ENCODE peak calls at places on chromosomes 3 and 15, in eight cellular contexts. F is fibroblast of mammary gland, S is GM13976, O is HepG2, K is epithelial cell of esophagus, P is choroid plexus epithelial cell, E is psoas muscle, N is nephron progenitor cell. H is an unnamed sample.

GRCh38 chr3:176663819-176664218 is 533.5 kb downstream of the TBL1XR1 start:
- DNase-seq in K (peak), E (no peak), O (peak), F (peak), N (no peak), S (no peak), P (peak), H (no peak)

GRCh38 chr3:177212278-177212610 is 15.0 kb upstream of the TBL1XR1 start:
- DNase-seq in S (no peak), K (no peak), E (no peak), F (no peak), N (no peak), O (no peak), P (no peak), H (no peak)

GRCh38 chr3:48503406-48504050 is 446 bp downstream of the SHISA5 start:
- DNase-seq in N (peak), O (no peak), S (peak), P (peak), E (peak), F (peak), K (peak), H (peak)

GRCh38 chr15:85414037-85414436 is 33.6 kb downstream of the AKAP13 start:
- DNase-seq in S (no peak), O (no peak), K (no peak), F (no peak), P (no peak), N (no peak), E (no peak), H (no peak)

GRCh38 chr3:16570113-16570512 is 35.1 kb downstream of the DAZL start:
- DNase-seq in K (no peak), P (no peak), E (no peak), O (no peak), N (no peak), S (no peak), F (no peak), H (no peak)

GRCh38 chr3:64917914-64918313 is 230.1 kb upstream of the ADAMTS9 start:
- DNase-seq in O (no peak), F (no peak), S (no peak), N (no peak), K (no peak), E (no peak), P (no peak), H (no peak)

GRCh38 chr15:41476416-41477048 is 17.1 kb upstream of the ITPKA start:
- DNase-seq in K (peak), N (no peak), E (no peak), O (no peak), S (no peak), F (peak), P (peak), H (no peak)

GRCh38 chr3:104604326-104605010 is 762.2 kb upstream of the ALCAM start:
- DNase-seq in S (no peak), P (peak), O (no peak), K (peak), E (no peak), N (no peak), F (peak), H (no peak)

GRCh38 chr3:194284351-194284750 is 66.8 kb downstream of the CPN2 start:
- DNase-seq in S (no peak), E (no peak), P (no peak), O (no peak), F (no peak), N (no peak), K (no peak), H (no peak)

GRCh38 chr3:168183774-168184173 is 88.0 kb upstream of the GOLIM4 start:
- DNase-seq in K (no peak), O (no peak), F (no peak), P (no peak), E (no peak), N (no peak), S (no peak), H (no peak)

GRCh38 chr3:115248274-115248673 is 101.2 kb upstream of the ZBTB20 start:
- DNase-seq in S (no peak), F (peak), E (no peak), O (no peak), P (no peak), K (peak), N (no peak), H (no peak)
- TF ChIP-seq CTCF in S (no peak), F (no peak), E (no peak), O (no peak), P (no peak), K (no peak), N (no peak), H (no peak)

GRCh38 chr3:166052440-166052839 is 215.2 kb upstream of the BCHE start:
- DNase-seq in E (no peak), S (no peak), K (peak), O (peak), N (no peak), F (no peak), P (no peak), H (no peak)
- TF ChIP-seq CTCF in E (no peak), S (no peak), K (no peak), O (peak), N (no peak), F (no peak), P (no peak), H (no peak)

GRCh38 chr3:2860626-2861025 is 249.5 kb downstream of the IL5RA start:
- DNase-seq in O (no peak), S (no peak), P (no peak), F (no peak), E (no peak), N (no peak), K (no peak), H (no peak)

GRCh38 chr3:2851835-2852234 is 258.3 kb downstream of the IL5RA start:
- DNase-seq in N (no peak), F (no peak), P (no peak), K (no peak), O (no peak), S (no peak), E (peak), H (no peak)

GRCh38 chr3:2853627-2854026 is 256.5 kb downstream of the IL5RA start:
- DNase-seq in S (no peak), P (no peak), K (no peak), O (no peak), F (no peak), E (no peak), N (no peak), H (no peak)

GRCh38 chr3:2856793-2857135 is 253.4 kb downstream of the IL5RA start:
- DNase-seq in P (no peak), O (no peak), F (no peak), S (no peak), E (no peak), N (no peak), K (no peak), H (no peak)

DNA sequence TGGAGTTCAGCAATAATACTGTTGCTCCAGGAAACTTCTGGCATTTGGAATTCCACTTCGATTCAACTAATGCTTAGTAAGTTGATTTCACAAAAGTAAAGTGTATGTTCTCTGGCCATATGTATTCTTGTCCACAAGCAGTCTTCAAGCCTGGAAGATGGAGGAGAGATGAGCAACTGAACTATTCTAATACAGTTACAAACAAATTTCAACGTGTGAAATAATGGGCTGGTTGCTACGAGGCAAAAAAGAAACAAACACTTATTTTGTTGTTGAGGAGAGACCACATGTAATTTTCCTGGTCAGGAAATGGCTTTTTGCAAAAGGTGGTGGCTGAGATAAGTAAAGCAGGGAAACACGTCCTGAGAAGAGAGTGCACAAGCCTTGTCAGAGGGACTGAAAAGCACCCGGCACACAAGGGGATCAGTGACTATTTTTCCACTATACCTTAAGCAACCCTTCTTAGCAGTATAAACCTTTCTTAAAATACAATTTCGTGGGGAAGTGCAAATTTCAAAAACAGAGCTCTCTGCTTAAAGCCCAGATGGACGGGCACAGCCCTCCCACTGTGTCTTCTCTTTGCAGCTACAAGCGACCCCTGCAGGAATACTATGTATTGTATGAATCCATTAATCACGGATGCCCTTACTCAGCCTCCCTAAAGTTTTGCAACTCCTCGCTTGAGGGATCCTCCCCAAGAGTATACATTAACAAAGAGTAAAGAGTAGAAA is 253.9 kb downstream of the IL5RA start:
- DNase-seq in N (no peak), F (no peak), E (no peak), P (no peak), K (no peak), S (no peak), O (no peak), H (no peak)
- TF ChIP-seq CTCF in N (peak), F (no peak), E (no peak), P (no peak), K (no peak), S (no peak), O (no peak), H (no peak)

DNA sequence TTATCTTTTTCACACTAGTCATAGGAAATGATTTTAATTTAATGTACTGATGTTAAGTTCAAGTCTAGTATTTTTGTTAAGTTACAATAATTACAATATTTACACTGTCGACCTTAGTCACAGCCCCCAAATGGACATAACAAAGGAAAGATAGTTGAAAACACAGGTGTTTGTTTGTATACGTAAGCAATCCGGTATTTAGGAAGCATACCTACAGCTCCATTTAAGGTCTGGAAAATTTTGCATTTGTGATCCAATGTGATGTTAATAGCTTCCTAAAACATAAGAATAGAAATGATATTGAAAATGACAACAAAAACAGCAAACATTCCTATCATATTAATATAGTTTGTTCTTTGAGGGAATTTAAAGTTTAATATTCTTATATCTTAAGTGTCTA is 56.9 kb downstream of the PLOD2 start:
- DNase-seq in E (no peak), S (no peak), P (no peak), O (no peak), K (no peak), F (no peak), N (no peak), H (no peak)
- TF ChIP-seq CTCF in E (no peak), S (no peak), P (no peak), O (no peak), K (no peak), F (no peak), N (no peak), H (no peak)

DNA sequence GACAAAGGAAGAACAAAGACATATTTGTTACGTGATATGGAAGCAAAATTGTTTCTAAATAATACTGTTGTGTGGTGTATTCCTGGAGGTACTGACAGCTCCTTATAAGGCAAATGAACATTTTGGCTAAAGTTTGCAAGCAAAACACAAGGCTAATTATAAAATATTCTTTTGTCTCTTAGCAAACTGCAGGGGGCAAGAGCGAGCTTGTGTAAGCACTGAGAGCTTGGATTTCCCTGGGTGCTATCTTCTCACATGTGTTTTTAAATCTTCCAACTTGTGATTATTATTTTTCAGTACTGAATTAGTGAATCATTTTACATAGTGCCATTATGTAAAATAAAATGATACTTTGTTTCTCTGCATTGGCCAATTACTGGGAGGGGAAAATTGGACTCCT is 611.4 kb downstream of the AGBL1 start:
- DNase-seq in N (no peak), E (no peak), F (no peak), S (no peak), P (peak), K (no peak), O (no peak), H (no peak)
- TF ChIP-seq CTCF in N (peak), E (peak), F (no peak), S (no peak), P (no peak), K (peak), O (no peak), H (no peak)

DNA sequence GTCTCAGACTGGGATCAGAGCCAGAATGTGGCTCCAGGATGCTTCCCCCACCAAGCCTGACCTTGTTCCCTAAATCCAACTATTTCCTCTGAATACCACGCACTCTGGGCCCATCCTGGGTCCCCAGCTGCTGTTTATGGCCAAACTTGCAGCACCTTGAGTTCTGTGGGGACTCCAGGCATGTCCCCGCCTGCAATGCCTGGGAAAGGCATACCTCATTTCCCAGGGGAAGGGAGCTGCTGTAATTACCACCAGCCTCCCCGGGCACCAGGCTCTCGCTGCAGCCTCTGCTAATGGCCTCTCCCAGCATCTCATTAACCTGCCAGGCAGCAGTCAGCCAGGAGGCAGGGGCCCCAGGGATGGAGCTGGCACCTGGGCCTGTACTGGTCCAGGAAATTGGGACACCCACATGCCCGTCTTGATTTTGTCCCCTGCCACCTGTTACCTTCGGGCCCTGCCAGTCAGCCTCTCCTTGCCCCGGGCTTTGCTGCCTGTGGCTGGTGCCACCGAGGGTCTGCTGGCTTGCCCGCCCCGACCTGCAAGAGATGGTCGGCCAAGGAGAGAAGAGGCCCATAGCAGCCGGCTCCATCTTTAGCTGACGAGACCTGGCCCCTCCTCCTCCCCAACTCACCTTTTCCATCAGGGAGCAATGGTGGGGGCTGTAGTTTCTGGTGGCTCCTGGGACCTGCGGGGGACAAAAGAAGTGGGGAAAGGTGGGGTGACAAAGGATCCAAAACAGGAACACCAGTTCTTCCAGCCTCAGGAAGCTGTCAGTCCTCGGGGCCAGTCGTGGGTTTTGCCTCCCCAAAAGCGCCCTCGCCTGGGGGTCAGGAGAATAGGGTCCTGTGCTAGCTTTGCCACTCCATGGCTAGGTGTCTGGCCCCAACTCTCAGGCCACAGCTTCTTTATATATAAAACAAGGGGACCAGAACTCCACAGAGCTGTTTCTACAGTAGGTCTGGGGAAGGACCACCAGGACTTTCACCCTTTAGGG is 4.3 kb downstream of the CCDC9B start:
- DNase-seq in K (no peak), S (peak), F (no peak), O (no peak), P (no peak), N (peak), E (no peak), H (peak)
- TF ChIP-seq CTCF in K (no peak), S (peak), F (no peak), O (no peak), P (peak), N (no peak), E (no peak), H (peak)

GRCh38 chr15:49370782-49371181 is 52.3 kb upstream of the FGF7 start:
- DNase-seq in K (peak), F (peak), P (peak), E (no peak), N (no peak), O (no peak), S (no peak), H (no peak)
- TF ChIP-seq CTCF in K (peak), F (peak), P (peak), E (no peak), N (no peak), O (no peak), S (no peak), H (no peak)

DNA sequence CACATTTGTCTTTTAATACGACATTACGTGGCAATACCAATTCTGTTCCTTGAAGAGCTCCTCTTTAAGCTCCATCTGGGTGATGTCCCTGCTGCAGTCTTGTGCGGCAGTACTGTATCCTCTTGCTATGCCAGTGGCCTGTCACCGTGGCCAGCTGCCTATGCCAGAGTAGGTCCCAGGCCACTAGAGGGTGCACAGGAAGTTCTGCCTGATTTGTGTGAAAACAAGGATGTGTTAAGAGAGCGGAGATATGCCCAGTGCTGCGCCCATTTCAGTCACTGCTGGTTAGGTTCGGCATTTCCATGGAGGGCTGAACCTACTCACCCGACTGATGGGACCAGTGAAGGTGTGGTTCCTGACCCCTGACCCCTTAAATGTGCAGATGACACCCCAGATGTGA is 25.2 kb downstream of the NIPA1 start:
- DNase-seq in O (peak), F (no peak), K (peak), P (peak), N (peak), S (no peak), E (no peak), H (no peak)
- TF ChIP-seq CTCF in O (peak), F (peak), K (peak), P (peak), N (peak), S (no peak), E (peak), H (no peak)

DNA sequence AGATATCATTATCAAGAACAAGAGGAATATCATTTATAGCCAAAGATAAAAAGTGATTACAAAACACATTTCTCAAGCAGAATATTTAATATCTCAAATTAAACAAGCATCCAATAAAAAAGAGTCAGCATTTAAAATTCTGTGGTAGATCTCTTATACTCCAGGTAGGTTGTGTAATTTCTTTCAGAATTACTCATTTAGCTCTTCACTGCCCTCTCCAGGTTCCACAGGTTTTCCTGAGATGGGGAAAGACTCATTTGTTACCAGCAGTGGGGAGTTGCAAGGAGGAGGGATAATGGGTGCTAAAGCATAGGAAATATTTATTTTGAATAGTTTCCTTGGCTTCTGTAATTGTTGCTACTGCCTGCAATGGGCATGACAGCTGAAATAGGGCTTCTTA is 83.1 kb upstream of the RASGRP1 start:
- DNase-seq in F (peak), N (no peak), O (peak), K (peak), P (peak), S (no peak), E (no peak), H (no peak)
- TF ChIP-seq CTCF in F (peak), N (peak), O (no peak), K (peak), P (peak), S (no peak), E (no peak), H (no peak)

GRCh38 chr3:179853176-179853575 is 183.6 kb downstream of the PEX5L start:
- DNase-seq in K (no peak), P (peak), N (no peak), O (no peak), S (peak), F (peak), E (no peak), H (peak)

DNA sequence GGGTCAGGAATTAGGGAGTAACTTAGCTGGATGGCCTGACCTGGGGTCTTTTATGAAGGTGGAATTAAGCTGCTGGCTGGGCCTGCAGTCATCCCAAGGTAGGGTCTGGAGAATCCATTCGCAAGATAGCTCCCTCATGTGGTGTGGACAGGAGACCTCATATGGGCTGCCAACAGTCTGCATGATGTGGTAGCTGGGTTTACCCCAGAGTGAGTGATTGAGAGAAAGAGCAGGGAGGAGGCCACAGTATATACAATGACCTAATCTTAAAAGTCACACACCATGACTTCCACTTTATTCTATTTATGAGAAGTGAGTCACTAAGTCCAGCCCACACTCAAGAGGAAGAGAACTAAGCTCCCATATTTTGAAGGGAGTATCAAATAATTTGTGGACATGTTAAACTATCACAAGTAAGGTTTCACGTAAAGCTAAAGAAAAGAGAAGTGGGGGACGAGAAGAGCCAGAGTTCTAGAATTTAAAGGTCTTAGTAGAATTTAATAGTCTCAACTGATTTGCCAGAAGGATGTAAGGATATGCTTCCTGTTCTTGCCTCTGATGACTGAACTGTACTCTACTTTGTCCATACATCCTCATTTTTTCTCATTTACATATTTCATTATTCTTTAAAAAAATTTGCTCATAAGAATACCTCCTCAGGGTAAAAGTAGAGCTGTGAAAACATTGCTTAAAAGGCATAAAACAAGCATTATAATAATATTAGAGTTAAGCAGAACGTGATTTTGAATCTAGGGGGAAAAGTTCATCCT is 184.4 kb downstream of the PEX5L start:
- DNase-seq in F (peak), O (peak), P (peak), N (no peak), K (peak), S (peak), E (no peak), H (peak)
- TF ChIP-seq CTCF in F (peak), O (peak), P (peak), N (no peak), K (peak), S (peak), E (no peak), H (no peak)

H was measured in GM20000.